ENCODE peak calls at places on chromosome 9, in seven cellular contexts. J, P, B, F, A, E and W are unnamed samples.

GRCh38 chr9:37550781-37551180 is 25.4 kb downstream of the FBXO10 start:
- DNase-seq in F (no peak), J (no peak), B (no peak), A (no peak), E (peak), P (no peak), W (no peak)

GRCh38 chr9:114759512-114759911 is 46.3 kb downstream of the TNFSF15 start:
- DNase-seq in J (no peak), B (no peak), A (no peak), P (no peak), F (no peak), E (no peak), W (no peak)

GRCh38 chr9:72185561-72185960 is 36.3 kb downstream of the GDA start:
- DNase-seq in P (no peak), F (no peak), E (no peak), J (no peak), A (no peak), B (no peak), W (no peak)

GRCh38 chr9:118170032-118170955 is 466.1 kb downstream of the TLR4 start:
- DNase-seq in E (no peak), P (peak), J (peak), F (no peak), B (peak), A (peak), W (peak)

GRCh38 chr9:86315088-86315487 is 32.8 kb upstream of the ISCA1 start:
- DNase-seq in A (no peak), B (no peak), P (no peak), F (no peak), J (no peak), E (no peak), W (no peak)

GRCh38 chr9:130150779-130151381 is 21.3 kb upstream of the NCS1 start:
- DNase-seq in J (no peak), P (no peak), B (no peak), A (no peak), F (no peak), E (peak), W (no peak)

GRCh38 chr9:34334337-34334824 is 5.0 kb downstream of the NUDT2 start:
- DNase-seq in F (no peak), B (no peak), E (peak), J (no peak), A (peak), P (no peak), W (no peak)

GRCh38 chr9:126592461-126592860 is 21.3 kb upstream of the LMX1B start:
- DNase-seq in E (no peak), J (no peak), A (no peak), P (no peak), B (no peak), F (no peak), W (no peak)

GRCh38 chr9:91760906-91761305 is 189.1 kb downstream of the ROR2 start:
- DNase-seq in A (no peak), F (no peak), P (no peak), J (no peak), B (no peak), E (no peak), W (no peak)

GRCh38 chr9:113307401-113307975 is 4.3 kb upstream of the RNF183 start:
- DNase-seq in E (no peak), B (no peak), P (no peak), J (no peak), F (no peak), A (no peak), W (no peak)

GRCh38 chr9:28212979-28213378 is 639.7 kb upstream of the C9orf72 start:
- DNase-seq in A (peak), J (no peak), E (peak), B (no peak), F (no peak), P (no peak), W (peak)

GRCh38 chr9:950139-950538 is 26.3 kb upstream of the DMRT3 start:
- DNase-seq in E (no peak), B (no peak), F (no peak), P (no peak), J (no peak), A (no peak), W (no peak)

GRCh38 chr9:98933890-98934289 is 9.8 kb upstream of the COL15A1 start:
- DNase-seq in B (no peak), P (no peak), J (no peak), A (no peak), E (no peak), F (no peak), W (no peak)

GRCh38 chr9:72254881-72255545 is 105.8 kb downstream of the GDA start:
- DNase-seq in P (no peak), J (no peak), A (no peak), E (no peak), F (no peak), B (no peak), W (no peak)

GRCh38 chr9:15999422-16000339 is 446.8 kb downstream of the CCDC171 start:
- DNase-seq in P (no peak), B (peak), F (peak), E (peak), A (no peak), J (no peak), W (peak)

GRCh38 chr9:114112325-114112724 is 13.2 kb upstream of the KIF12 start:
- DNase-seq in F (no peak), B (no peak), J (no peak), E (no peak), A (no peak), P (no peak), W (no peak)

GRCh38 chr9:108727580-108728056 is 128.2 kb downstream of the ACTL7B start:
- DNase-seq in B (peak), F (no peak), P (no peak), J (no peak), A (peak), E (no peak), W (no peak)

GRCh38 chr9:76419782-76420380 is 25.7 kb upstream of the RFK start:
- DNase-seq in J (no peak), F (no peak), A (peak), E (no peak), P (no peak), B (no peak), W (no peak)

GRCh38 chr9:121528642-121529041 is 29.0 kb upstream of the GGTA1 start:
- DNase-seq in J (no peak), E (no peak), F (no peak), A (no peak), P (no peak), B (no peak), W (no peak)

GRCh38 chr9:14027114-14027812 is 286.7 kb downstream of the NFIB start:
- DNase-seq in P (no peak), A (no peak), J (peak), E (no peak), F (no peak), B (peak), W (no peak)

GRCh38 chr9:108609227-108609894 is 246.4 kb downstream of the ACTL7B start:
- DNase-seq in F (no peak), P (no peak), B (no peak), A (no peak), J (no peak), E (no peak), W (no peak)

GRCh38 chr9:124297553-124297905 is 39.8 kb downstream of the NEK6 start:
- DNase-seq in P (peak), J (peak), E (peak), A (peak), B (peak), F (peak), W (peak)

GRCh38 chr9:99578666-99579065 is 243.0 kb upstream of the NR4A3 start:
- DNase-seq in J (no peak), E (no peak), P (no peak), A (no peak), F (no peak), B (no peak), W (no peak)

GRCh38 chr9:130186839-130187522 is 14.8 kb downstream of the NCS1 start:
- DNase-seq in F (peak), P (peak), J (no peak), A (peak), E (peak), B (no peak), W (peak)

GRCh38 chr9:77820293-77820954 is 172.3 kb upstream of the GNA14 start:
- DNase-seq in A (no peak), P (no peak), E (peak), B (no peak), F (no peak), J (no peak), W (peak)

GRCh38 chr9:76987594-76988200 is 31.8 kb upstream of the FOXB2 start:
- DNase-seq in J (no peak), F (no peak), P (peak), B (no peak), A (peak), E (peak), W (peak)

GRCh38 chr9:97958812-97959511 is 21.0 kb upstream of the HEMGN start:
- DNase-seq in F (no peak), E (peak), P (no peak), B (no peak), A (no peak), J (no peak), W (no peak)

GRCh38 chr9:116796669-116797068 is 109.6 kb downstream of the TRIM32 start:
- DNase-seq in B (no peak), P (no peak), A (no peak), E (no peak), F (no peak), J (no peak), W (no peak)

GRCh38 chr9:87193925-87194380 is 246.6 kb upstream of the GAS1 start:
- DNase-seq in F (no peak), A (no peak), B (no peak), E (peak), J (no peak), P (no peak), W (no peak)

GRCh38 chr9:135501261-135502167 is 1.0 kb downstream of the MRPS2 start:
- DNase-seq in F (no peak), A (no peak), P (no peak), J (peak), B (no peak), E (no peak), W (peak)

GRCh38 chr9:86822006-86822405 is 125.3 kb downstream of the GAS1 start:
- DNase-seq in B (no peak), F (no peak), P (no peak), E (no peak), A (no peak), J (no peak), W (no peak)

GRCh38 chr9:127458921-127459320 is 7.6 kb downstream of the LRSAM1 start:
- DNase-seq in J (no peak), B (peak), A (no peak), P (no peak), F (no peak), E (no peak), W (no peak)

GRCh38 chr9:4298255-4299005 is 1.4 kb downstream of the GLIS3 start:
- DNase-seq in A (no peak), F (peak), E (peak), B (peak), J (peak), P (no peak), W (no peak)

GRCh38 chr9:96619109-96619435 is 571 bp downstream of the CDC14B start:
- DNase-seq in F (peak), P (no peak), A (no peak), E (no peak), J (peak), B (peak), W (no peak)

GRCh38 chr9:134942011-134942410 is 24.3 kb upstream of the FCN1 start:
- DNase-seq in P (no peak), E (no peak), F (no peak), B (no peak), A (no peak), J (no peak), W (no peak)

GRCh38 chr9:135582966-135583685 is 21.6 kb downstream of the PAEP start:
- DNase-seq in B (no peak), F (no peak), E (no peak), P (no peak), A (no peak), J (no peak), W (peak)

GRCh38 chr9:68996457-68996856 is 17.5 kb downstream of the PRKACG start:
- DNase-seq in J (no peak), F (no peak), A (no peak), B (no peak), P (no peak), E (no peak), W (no peak)

GRCh38 chr9:130461218-130461630 is 16.5 kb downstream of the ASS1 start:
- DNase-seq in A (peak), F (peak), B (peak), P (no peak), E (peak), J (no peak), W (no peak)

GRCh38 chr9:69090140-69090750 is 54.7 kb downstream of the FXN start:
- DNase-seq in P (no peak), A (no peak), F (no peak), E (no peak), J (no peak), B (no peak), W (no peak)

GRCh38 chr9:137044502-137045177 is 1.3 kb downstream of the NPDC1 start:
- DNase-seq in B (no peak), A (no peak), J (no peak), P (no peak), F (no peak), E (no peak), W (peak)
- TF ChIP-seq POLR2A in B (peak), A (no peak), J (no peak), P (no peak), F (no peak), E (no peak), W (no peak)

GRCh38 chr9:35688558-35689350 is 971 bp downstream of the TPM2 start:
- DNase-seq in B (no peak), J (no peak), A (peak), P (no peak), F (no peak), E (peak), W (peak)

GRCh38 chr9:35691325-35691631 is 1.6 kb upstream of the TPM2 start:
- DNase-seq in B (no peak), A (no peak), J (no peak), P (no peak), F (no peak), E (no peak), W (no peak)

GRCh38 chr9:35689351-35689600 is 449 bp downstream of the TPM2 start:
- DNase-seq in F (no peak), P (no peak), J (no peak), B (no peak), A (no peak), E (no peak), W (no peak)

GRCh38 chr9:35690447-35691324 is 961 bp upstream of the TPM2 start:
- DNase-seq in J (peak), E (peak), P (no peak), A (no peak), F (peak), B (peak), W (peak)

DNA sequence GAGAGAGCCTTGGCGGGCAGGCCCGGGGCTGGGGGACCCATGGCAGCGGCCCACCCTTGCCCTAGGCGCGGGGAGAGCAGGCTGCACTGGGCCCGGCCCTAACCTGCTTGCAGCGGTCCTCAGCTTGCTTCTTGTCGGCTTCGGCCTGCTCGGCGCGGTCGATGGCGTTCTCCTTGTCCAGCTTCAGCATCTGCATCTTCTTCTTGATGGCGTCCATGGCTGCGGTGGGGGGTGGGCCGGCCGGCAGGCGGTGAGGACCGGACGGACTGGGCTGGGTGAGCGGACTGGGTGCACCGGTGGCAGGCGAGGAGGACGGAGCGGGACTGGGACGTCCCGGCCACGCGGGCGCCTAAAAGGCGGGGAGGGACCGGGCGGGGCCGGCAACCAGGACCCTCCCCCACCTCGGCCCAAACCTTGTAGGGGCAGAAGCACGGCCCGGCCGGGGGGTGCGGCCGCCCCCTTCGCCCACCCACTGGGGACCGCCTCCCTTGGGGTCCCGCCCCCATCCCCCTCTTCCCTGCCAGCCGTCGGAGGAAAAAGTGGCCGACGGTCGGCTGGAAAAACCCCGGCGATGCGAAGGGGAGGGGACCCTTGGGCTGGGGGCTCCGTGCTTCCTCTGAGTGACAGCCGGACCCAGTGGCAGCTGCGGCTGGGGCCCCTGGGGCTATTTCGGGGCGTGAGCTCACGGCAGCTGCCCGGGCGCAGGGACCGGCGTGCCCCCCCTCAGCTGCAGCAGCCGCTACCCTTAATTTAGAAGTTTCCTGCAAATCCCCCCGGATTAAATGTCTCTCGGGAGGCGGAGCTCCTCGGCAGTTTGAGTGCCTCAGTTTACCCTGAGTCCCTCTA is at the start of gene TPM2:
- DNase-seq in J (no peak), B (peak), P (peak), E (peak), A (no peak), F (peak), W (peak)
- TF ChIP-seq POLR2A in J (no peak), B (peak), P (no peak), E (peak), A (no peak), F (peak), W (peak)

DNA sequence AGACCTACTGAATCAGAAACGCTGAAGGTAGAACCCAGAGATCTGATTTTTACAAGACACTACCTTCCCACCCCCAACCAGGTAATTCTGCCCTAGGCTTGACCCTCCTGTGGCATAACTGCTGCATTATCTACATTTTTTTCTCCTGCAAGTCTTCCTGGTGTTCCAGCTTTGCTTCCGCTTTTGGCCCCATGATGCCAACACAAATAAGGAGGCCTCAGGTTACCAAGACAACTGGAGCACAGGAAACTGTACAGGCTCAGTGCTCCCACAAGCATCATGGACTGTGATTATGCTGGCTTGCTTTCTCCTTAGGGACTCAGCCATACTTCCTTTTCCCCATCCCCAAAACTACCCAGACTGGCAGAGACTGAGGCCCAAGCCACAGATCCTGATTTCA is 6.6 kb upstream of the MSMP start:
- DNase-seq in J (no peak), F (no peak), A (no peak), B (no peak), P (no peak), E (peak), W (no peak)
- TF ChIP-seq POLR2A in J (no peak), F (no peak), A (no peak), B (no peak), P (no peak), E (no peak), W (no peak)

DNA sequence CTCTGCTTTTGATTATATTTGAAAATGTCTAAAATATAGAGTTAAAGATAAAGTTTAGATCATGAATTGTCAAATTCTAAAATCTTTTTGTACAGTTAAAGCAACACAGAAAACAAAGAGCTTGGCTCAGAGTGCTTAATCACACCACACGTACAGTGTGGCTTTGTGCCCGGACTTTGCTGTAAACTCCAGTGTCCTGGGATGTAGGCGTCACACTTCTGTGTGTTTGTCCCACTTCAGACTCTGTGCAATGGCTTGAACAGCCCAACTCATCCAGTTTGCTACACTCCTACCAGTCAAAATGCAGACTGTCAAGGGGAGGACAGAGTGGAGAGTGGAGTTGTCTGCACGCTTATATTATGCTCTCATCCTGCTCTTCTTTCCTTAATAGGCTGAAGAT is 45.3 kb downstream of the SMARCA2 start:
- DNase-seq in F (no peak), J (no peak), A (no peak), E (peak), P (no peak), B (peak), W (no peak)
- TF ChIP-seq POLR2A in F (no peak), J (no peak), A (no peak), E (no peak), P (no peak), B (no peak), W (no peak)

GRCh38 chr9:111938427-111938800 is 41.8 kb downstream of the UGCG start:
- DNase-seq in A (no peak), F (no peak), B (no peak), P (no peak), E (no peak), J (no peak), W (no peak)

GRCh38 chr9:111939322-111939721 is 42.7 kb downstream of the UGCG start:
- DNase-seq in J (no peak), A (no peak), F (no peak), P (no peak), E (no peak), B (no peak), W (no peak)

GRCh38 chr9:111936391-111936790 is 39.8 kb downstream of the UGCG start:
- DNase-seq in J (no peak), A (no peak), P (no peak), E (no peak), B (no peak), F (no peak), W (no peak)

GRCh38 chr9:111937301-111937700 is 40.7 kb downstream of the UGCG start:
- DNase-seq in E (no peak), B (no peak), J (no peak), A (no peak), F (no peak), P (no peak), W (no peak)

GRCh38 chr9:111937781-111938426 is 41.3 kb downstream of the UGCG start:
- DNase-seq in B (peak), F (peak), E (peak), A (no peak), P (no peak), J (peak), W (no peak)
- TF ChIP-seq POLR2A in B (no peak), F (no peak), E (no peak), A (no peak), P (no peak), J (no peak), W (no peak)